ENCODE peak calls at places on chromosome 13, in eight cellular contexts. F, D, O, W, Y, T, M and N are unnamed samples.

GRCh38 chr13:41942462-41943094 is 18.3 kb downstream of the VWA8 start:
- DNase-seq in F (no peak), D (no peak), O (no peak), W (no peak), Y (peak; percentile 54), T (no peak), M (no peak), N (peak; percentile 61)

GRCh38 chr13:90706631-90707030 is 640.9 kb upstream of the MIR17HG start:
- DNase-seq in F (no peak), D (no peak), O (no peak), W (no peak), Y (no peak), T (no peak), M (no peak), N (no peak)

GRCh38 chr13:48615017-48615416 is 38.7 kb upstream of the CYSLTR2 start:
- DNase-seq in F (no peak), D (no peak), O (no peak), W (no peak), Y (no peak), T (no peak), M (no peak), N (no peak)

GRCh38 chr13:98976338-98976737 is 1.5 kb downstream of the DOCK9 start:
- DNase-seq in F (no peak), D (no peak), O (no peak), W (no peak), Y (no peak), T (no peak), M (no peak), N (peak; percentile 27)

GRCh38 chr13:101875717-101876393 is 423.4 kb downstream of the ITGBL1 start:
- DNase-seq in F (peak; percentile 80), D (peak; percentile 99), O (no peak), W (no peak), Y (peak; percentile 78), T (no peak), M (no peak), N (peak; percentile 64)

GRCh38 chr13:73090116-73090811 is 31.5 kb downstream of the KLF5 start:
- DNase-seq in F (peak; percentile 80), D (no peak), O (no peak), W (peak; percentile 72), Y (peak; percentile 98), T (no peak), M (peak; percentile 75), N (peak; percentile 82)

GRCh38 chr13:27833206-27833605 is 40.9 kb downstream of the GSX1 start:
- DNase-seq in F (no peak), D (no peak), O (no peak), W (no peak), Y (no peak), T (no peak), M (no peak), N (no peak)

GRCh38 chr13:39961036-39961435 is 305.6 kb downstream of the COG6 start:
- DNase-seq in F (no peak), D (no peak), O (no peak), W (no peak), Y (no peak), T (no peak), M (no peak), N (no peak)

GRCh38 chr13:47039106-47039505 is 142.3 kb upstream of the HTR2A start:
- DNase-seq in F (no peak), D (no peak), O (no peak), W (no peak), Y (peak; percentile 84), T (no peak), M (no peak), N (peak; percentile 85)

GRCh38 chr13:112102243-112102642 is 35.3 kb downstream of the SOX1 start:
- DNase-seq in F (no peak), D (peak; percentile 86), O (no peak), W (no peak), Y (peak; percentile 13), T (no peak), M (peak; percentile 55), N (no peak)

GRCh38 chr13:97142452-97142851 is 79.7 kb upstream of the MBNL2 start:
- DNase-seq in F (no peak), D (no peak), O (no peak), W (no peak), Y (peak; percentile 77), T (no peak), M (peak; percentile 82), N (no peak)

GRCh38 chr13:113758651-113759524 is at the start of gene TMEM255B:
- DNase-seq in F (no peak), D (peak; percentile 75), O (peak; percentile 77), W (no peak), Y (peak; percentile 69), T (peak; percentile 66), M (peak; percentile 89), N (peak; percentile 76)

GRCh38 chr13:44148159-44148929 is 225.3 kb upstream of the SERP2 start:
- DNase-seq in F (no peak), D (no peak), O (no peak), W (no peak), Y (peak; percentile 61), T (no peak), M (no peak), N (no peak)

GRCh38 chr13:109949395-109949794 is 163.0 kb upstream of the IRS2 start:
- DNase-seq in F (no peak), D (no peak), O (no peak), W (no peak), Y (peak; percentile 27), T (no peak), M (no peak), N (peak; percentile 20)

GRCh38 chr13:29190298-29190697 is 370.2 kb downstream of the MTUS2 start:
- DNase-seq in F (no peak), D (no peak), O (no peak), W (no peak), Y (no peak), T (no peak), M (no peak), N (no peak)

GRCh38 chr13:30025351-30025750 is 174.9 kb upstream of the UBL3 start:
- DNase-seq in F (no peak), D (no peak), O (no peak), W (no peak), Y (no peak), T (no peak), M (no peak), N (no peak)

GRCh38 chr13:45040173-45040572 is 50.8 kb downstream of the GPALPP1 start:
- DNase-seq in F (no peak), D (no peak), O (no peak), W (no peak), Y (no peak), T (no peak), M (no peak), N (no peak)

GRCh38 chr13:42047561-42048322 is 706 bp upstream of the DGKH start:
- DNase-seq in F (no peak), D (peak; percentile 48), O (peak; percentile 38), W (no peak), Y (peak; percentile 78), T (peak; percentile 20), M (peak; percentile 76), N (peak; percentile 77)